ENCODE peak calls at places on chromosomes 4 and X, in seven cellular contexts. One of them, this sample, is unnamed.

GRCh38 chr4:181364504-181364903 is 878.7 kb upstream of the TENM3 start:
- DNase-seq in A549: no peak
- DNase-seq in GM12878: no peak
- DNase-seq in HCT116: no peak
- DNase-seq in K562: no peak
- DNase-seq in GM23338: no peak
- DNase-seq in SK-N-SH: no peak
- DNase-seq in this sample: no peak

GRCh38 chr4:2942532-2943363 is 20.5 kb downstream of the NOP14 start:
- DNase-seq in GM12878: no peak
- DNase-seq in A549: no peak
- DNase-seq in GM23338: no peak
- DNase-seq in HCT116: no peak
- DNase-seq in K562: no peak
- DNase-seq in SK-N-SH: no peak
- DNase-seq in this sample: no peak

GRCh38 chr4:188029114-188029513 is 33.5 kb downstream of the ZFP42 start:
- DNase-seq in SK-N-SH: no peak
- DNase-seq in HCT116: no peak
- DNase-seq in A549: no peak
- DNase-seq in GM12878: no peak
- DNase-seq in K562: no peak
- DNase-seq in GM23338: no peak
- DNase-seq in this sample: no peak

GRCh38 chr4:8336412-8337075 is 67.0 kb downstream of the HTRA3 start:
- DNase-seq in GM23338: no peak
- DNase-seq in GM12878: no peak
- DNase-seq in A549: no peak
- DNase-seq in SK-N-SH: no peak
- DNase-seq in K562: peak
- DNase-seq in HCT116: no peak
- DNase-seq in this sample: peak

GRCh38 chrX:115616943-115617563 is 56.1 kb downstream of the PLS3 start:
- DNase-seq in HCT116: peak
- DNase-seq in K562: no peak
- DNase-seq in A549: peak
- DNase-seq in GM23338: no peak
- DNase-seq in SK-N-SH: peak
- DNase-seq in GM12878: peak
- DNase-seq in this sample: no peak

GRCh38 chrX:116198235-116198634 is 27.7 kb downstream of the AGTR2 start:
- DNase-seq in A549: no peak
- DNase-seq in GM12878: no peak
- DNase-seq in SK-N-SH: no peak
- DNase-seq in GM23338: no peak
- DNase-seq in HCT116: no peak
- DNase-seq in K562: no peak
- DNase-seq in this sample: no peak

GRCh38 chr4:159179310-159179958 is 76.6 kb downstream of the RAPGEF2 start:
- DNase-seq in HCT116: no peak
- DNase-seq in K562: no peak
- DNase-seq in GM23338: no peak
- DNase-seq in SK-N-SH: no peak
- DNase-seq in GM12878: no peak
- DNase-seq in A549: no peak
- DNase-seq in this sample: no peak

GRCh38 chr4:38004887-38005286 is 44.7 kb downstream of the PTTG2 start:
- DNase-seq in A549: no peak
- DNase-seq in K562: no peak
- DNase-seq in GM12878: no peak
- DNase-seq in HCT116: no peak
- DNase-seq in GM23338: no peak
- DNase-seq in SK-N-SH: no peak
- DNase-seq in this sample: peak

GRCh38 chr4:96193061-96193460 is 353.2 kb downstream of the PDHA2 start:
- DNase-seq in HCT116: no peak
- DNase-seq in K562: no peak
- DNase-seq in GM23338: no peak
- DNase-seq in A549: no peak
- DNase-seq in GM12878: no peak
- DNase-seq in SK-N-SH: no peak
- DNase-seq in this sample: no peak

GRCh38 chrX:114619874-114620273 is 36.0 kb downstream of the HTR2C start:
- DNase-seq in GM12878: no peak
- DNase-seq in A549: no peak
- DNase-seq in K562: peak
- DNase-seq in SK-N-SH: peak
- DNase-seq in GM23338: peak
- DNase-seq in HCT116: no peak
- DNase-seq in this sample: no peak

GRCh38 chrX:39827959-39828358 is 269.8 kb downstream of the BCOR start:
- DNase-seq in GM23338: no peak
- DNase-seq in A549: no peak
- DNase-seq in SK-N-SH: no peak
- DNase-seq in GM12878: no peak
- DNase-seq in HCT116: no peak
- DNase-seq in K562: no peak
- DNase-seq in this sample: no peak

GRCh38 chr4:151098191-151098590 is 1.2 kb upstream of the RPS3A start:
- DNase-seq in GM12878: no peak
- DNase-seq in SK-N-SH: no peak
- DNase-seq in A549: no peak
- DNase-seq in GM23338: no peak
- DNase-seq in K562: no peak
- DNase-seq in HCT116: no peak
- DNase-seq in this sample: peak

GRCh38 chr4:41746025-41746439 is 2.5 kb downstream of the PHOX2B start:
- DNase-seq in HCT116: no peak
- DNase-seq in GM23338: peak
- DNase-seq in GM12878: no peak
- DNase-seq in K562: no peak
- DNase-seq in A549: no peak
- DNase-seq in SK-N-SH: no peak
- DNase-seq in this sample: no peak

GRCh38 chrX:118218079-118218478 is 101.5 kb upstream of the KLHL13 start:
- DNase-seq in SK-N-SH: no peak
- DNase-seq in A549: no peak
- DNase-seq in GM12878: no peak
- DNase-seq in K562: no peak
- DNase-seq in HCT116: no peak
- DNase-seq in GM23338: no peak
- DNase-seq in this sample: no peak

GRCh38 chr4:112145820-112146813 is 863 bp downstream of the FAM241A start:
- DNase-seq in SK-N-SH: peak
- DNase-seq in A549: peak
- DNase-seq in K562: peak
- DNase-seq in GM12878: peak
- DNase-seq in HCT116: no peak
- DNase-seq in GM23338: peak
- DNase-seq in this sample: peak

GRCh38 chr4:139523076-139523475 is 32.9 kb downstream of the SETD7 start:
- DNase-seq in SK-N-SH: no peak
- DNase-seq in HCT116: no peak
- DNase-seq in K562: no peak
- DNase-seq in GM12878: no peak
- DNase-seq in A549: no peak
- DNase-seq in GM23338: no peak
- DNase-seq in this sample: no peak

GRCh38 chr4:157808796-157809408 is 363.9 kb downstream of the GASK1B start:
- DNase-seq in A549: no peak
- DNase-seq in GM12878: no peak
- DNase-seq in K562: no peak
- DNase-seq in SK-N-SH: no peak
- DNase-seq in HCT116: no peak
- DNase-seq in GM23338: no peak
- DNase-seq in this sample: no peak

GRCh38 chr4:137370206-137370633 is 162.1 kb downstream of the PCDH18 start:
- DNase-seq in HCT116: no peak
- DNase-seq in SK-N-SH: no peak
- DNase-seq in A549: no peak
- DNase-seq in GM12878: no peak
- DNase-seq in GM23338: no peak
- DNase-seq in K562: no peak
- DNase-seq in this sample: no peak

GRCh38 chr4:66554844-66555243 is 884.6 kb upstream of the EPHA5 start:
- DNase-seq in HCT116: no peak
- DNase-seq in GM12878: no peak
- DNase-seq in K562: no peak
- DNase-seq in SK-N-SH: no peak
- DNase-seq in GM23338: no peak
- DNase-seq in A549: no peak
- DNase-seq in this sample: no peak

GRCh38 chrX:129655547-129656248 is 942 bp upstream of the APLN start:
- DNase-seq in GM12878: no peak
- DNase-seq in SK-N-SH: no peak
- DNase-seq in HCT116: no peak
- DNase-seq in K562: peak
- DNase-seq in GM23338: peak
- DNase-seq in A549: no peak
- DNase-seq in this sample: no peak

GRCh38 chr4:8546766-8547107 is 33.5 kb upstream of the GPR78 start:
- DNase-seq in A549: no peak
- DNase-seq in GM23338: no peak
- DNase-seq in K562: no peak
- DNase-seq in HCT116: no peak
- DNase-seq in SK-N-SH: no peak
- DNase-seq in GM12878: no peak
- DNase-seq in this sample: no peak

GRCh38 chr4:157739237-157739636 is 433.6 kb downstream of the GASK1B start:
- DNase-seq in K562: no peak
- DNase-seq in HCT116: no peak
- DNase-seq in A549: no peak
- DNase-seq in GM23338: no peak
- DNase-seq in SK-N-SH: no peak
- DNase-seq in GM12878: no peak
- DNase-seq in this sample: no peak

GRCh38 chrX:64850371-64851082 is 125.7 kb downstream of the ZC4H2 start:
- DNase-seq in K562: no peak
- DNase-seq in A549: no peak
- DNase-seq in HCT116: no peak
- DNase-seq in SK-N-SH: no peak
- DNase-seq in GM12878: no peak
- DNase-seq in GM23338: no peak
- DNase-seq in this sample: no peak

DNA sequence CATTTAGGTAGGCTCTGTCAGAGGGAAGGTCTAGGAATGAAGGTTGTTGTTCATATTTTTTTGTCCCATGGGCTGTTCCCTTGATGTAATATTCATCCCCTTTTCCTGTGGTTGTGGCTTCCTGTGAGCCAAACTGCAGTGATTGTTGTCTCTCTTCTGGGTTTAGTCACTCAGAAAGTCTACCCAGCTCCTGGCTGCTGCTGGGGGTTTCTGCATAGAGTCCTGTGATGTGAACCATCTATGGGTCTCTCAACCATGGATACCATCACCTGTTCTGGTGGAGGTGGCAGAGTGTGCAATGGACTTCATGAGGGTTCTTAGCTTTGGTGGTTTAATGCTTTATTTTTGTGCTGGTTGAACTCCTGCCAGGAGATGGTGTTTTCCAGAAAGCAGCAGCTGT is 122.8 kb downstream of the ZC4H2 start:
- DNase-seq in GM12878: no peak
- DNase-seq in GM23338: no peak
- DNase-seq in A549: no peak
- DNase-seq in HCT116: no peak
- DNase-seq in K562: no peak
- DNase-seq in SK-N-SH: no peak
- DNase-seq in this sample: no peak
- H3K27ac ChIP-seq in GM12878: no peak
- H3K27ac ChIP-seq in GM23338: no peak
- H3K27ac ChIP-seq in A549: no peak
- H3K27ac ChIP-seq in HCT116: no peak
- H3K27ac ChIP-seq in K562: no peak
- H3K27ac ChIP-seq in SK-N-SH: no peak
- H3K27ac ChIP-seq in this sample: no peak

GRCh38 chr4:77007358-77008230 is 58.0 kb downstream of the SEPTIN11 start:
- DNase-seq in A549: no peak
- DNase-seq in HCT116: no peak
- DNase-seq in GM23338: peak
- DNase-seq in GM12878: no peak
- DNase-seq in SK-N-SH: no peak
- DNase-seq in K562: no peak
- DNase-seq in this sample: no peak
- H3K4me3 ChIP-seq in A549: no peak
- H3K4me3 ChIP-seq in HCT116: no peak
- H3K4me3 ChIP-seq in GM23338: no peak
- H3K4me3 ChIP-seq in GM12878: no peak
- H3K4me3 ChIP-seq in SK-N-SH: no peak
- H3K4me3 ChIP-seq in K562: no peak
- H3K4me3 ChIP-seq in this sample: no peak

DNA sequence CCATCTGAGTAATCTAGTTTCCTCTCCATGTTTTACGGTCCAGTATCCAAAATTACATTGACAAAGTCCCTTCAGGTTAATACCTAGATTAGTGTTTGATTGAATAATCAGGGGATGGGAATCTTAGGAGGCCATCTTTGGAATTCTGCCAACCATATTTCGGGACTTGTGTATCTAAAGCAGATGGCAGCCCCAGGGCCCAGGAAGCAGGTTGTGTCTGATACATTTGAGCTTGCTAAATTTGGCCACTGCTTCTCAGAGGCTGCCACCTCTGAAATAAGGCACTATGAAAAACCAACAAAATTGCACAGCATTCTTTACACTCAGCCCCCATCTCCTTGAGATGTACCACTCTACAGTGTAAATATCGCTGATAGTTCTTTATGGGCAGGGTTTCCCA is 102.1 kb downstream of the ASB9 start:
- DNase-seq in SK-N-SH: peak
- DNase-seq in A549: no peak
- DNase-seq in GM12878: no peak
- DNase-seq in K562: no peak
- DNase-seq in HCT116: no peak
- DNase-seq in GM23338: no peak
- DNase-seq in this sample: no peak
- TF ChIP-seq REST in SK-N-SH: no peak
- TF ChIP-seq REST in A549: no peak
- TF ChIP-seq REST in GM12878: no peak
- TF ChIP-seq REST in K562: no peak
- TF ChIP-seq REST in HCT116: no peak
- TF ChIP-seq REST in GM23338: no peak
- TF ChIP-seq REST in this sample: no peak

GRCh38 chr4:173046144-173046543 is 122.5 kb upstream of the GALNT7 start:
- DNase-seq in HCT116: no peak
- DNase-seq in GM12878: no peak
- DNase-seq in K562: no peak
- DNase-seq in A549: no peak
- DNase-seq in SK-N-SH: no peak
- DNase-seq in GM23338: no peak
- DNase-seq in this sample: no peak

GRCh38 chr4:173041482-173041881 is 127.1 kb upstream of the GALNT7 start:
- DNase-seq in A549: no peak
- DNase-seq in HCT116: no peak
- DNase-seq in GM12878: no peak
- DNase-seq in GM23338: no peak
- DNase-seq in K562: no peak
- DNase-seq in SK-N-SH: no peak
- DNase-seq in this sample: no peak

GRCh38 chr4:173044340-173044739 is 124.3 kb upstream of the GALNT7 start:
- DNase-seq in K562: no peak
- DNase-seq in A549: no peak
- DNase-seq in HCT116: no peak
- DNase-seq in GM12878: no peak
- DNase-seq in SK-N-SH: no peak
- DNase-seq in GM23338: no peak
- DNase-seq in this sample: no peak

GRCh38 chr4:173051697-173052096 is 116.9 kb upstream of the GALNT7 start:
- DNase-seq in A549: no peak
- DNase-seq in SK-N-SH: no peak
- DNase-seq in HCT116: no peak
- DNase-seq in GM23338: peak
- DNase-seq in K562: peak
- DNase-seq in GM12878: no peak
- DNase-seq in this sample: no peak

GRCh38 chr4:173046818-173047217 is 121.8 kb upstream of the GALNT7 start:
- DNase-seq in SK-N-SH: no peak
- DNase-seq in GM12878: no peak
- DNase-seq in K562: no peak
- DNase-seq in GM23338: no peak
- DNase-seq in A549: no peak
- DNase-seq in HCT116: no peak
- DNase-seq in this sample: no peak
- H3K27ac ChIP-seq in SK-N-SH: no peak
- H3K27ac ChIP-seq in GM12878: no peak
- H3K27ac ChIP-seq in K562: no peak
- H3K27ac ChIP-seq in GM23338: no peak
- H3K27ac ChIP-seq in A549: no peak
- H3K27ac ChIP-seq in HCT116: no peak
- H3K27ac ChIP-seq in this sample: no peak